ENCODE peak calls at places on chromosome 19, in nine cellular contexts. L, A, D, I, K, Y, M, O and W are unnamed samples.

GRCh38 chr19:3162418-3163229 is 15.9 kb upstream of the S1PR4 start:
- DNase-seq in K (peak; percentile 56), L (no peak), D (no peak), I (no peak), Y (no peak), O (no peak), A (no peak), M (no peak), W (no peak)

GRCh38 chr19:19997656-19998268 is 41.5 kb downstream of the ZNF682 start:
- DNase-seq in D (no peak), L (no peak), I (no peak), K (peak; percentile 20), O (no peak), Y (peak; percentile 26), M (no peak), A (no peak), W (no peak)

GRCh38 chr19:33303791-33304759 is 1.7 kb upstream of the CEBPA start:
- DNase-seq in L (no peak), I (peak; percentile 25), Y (no peak), A (no peak), K (no peak), O (no peak), M (no peak), D (no peak), W (no peak)

GRCh38 chr19:24074720-24075119 is 12.3 kb upstream of the ZNF254 start:
- DNase-seq in A (no peak), K (peak; percentile 62), M (no peak), D (no peak), I (peak; percentile 20), L (no peak), Y (no peak), O (no peak), W (no peak)

GRCh38 chr19:30430206-30430734 is 58.1 kb downstream of the ZNF536 start:
- DNase-seq in Y (no peak), K (no peak), A (no peak), I (no peak), L (no peak), M (no peak), O (no peak), D (no peak), W (no peak)

GRCh38 chr19:47778954-47779351 is 450 bp downstream of the SELENOW start:
- DNase-seq in L (peak; percentile 57), M (no peak), Y (no peak), D (no peak), A (no peak), O (no peak), K (peak; percentile 26), I (peak; percentile 20), W (no peak)

GRCh38 chr19:6286676-6287075 is 6.9 kb upstream of the MLLT1 start:
- DNase-seq in Y (no peak), K (no peak), M (no peak), L (no peak), D (no peak), O (no peak), I (no peak), A (no peak), W (no peak)

GRCh38 chr19:2739602-2740313 is at the start of gene SLC39A3:
- DNase-seq in Y (peak; percentile 97), D (peak; percentile 99), M (peak; percentile 87), I (peak; percentile 99), K (peak; percentile 98), A (peak; percentile 91), L (peak; percentile 98), O (peak; percentile 98), W (peak; percentile 98)

GRCh38 chr19:54029930-54030490 is 33.7 kb downstream of the VSTM1 start:
- DNase-seq in D (peak; percentile 60), O (no peak), A (no peak), K (peak; percentile 73), I (peak; percentile 78), Y (peak; percentile 32), L (peak; percentile 66), M (no peak), W (peak; percentile 27)

GRCh38 chr19:42529248-42529764 is 1.0 kb upstream of the CEACAM1 start:
- DNase-seq in A (no peak), O (no peak), I (peak; percentile 47), K (peak; percentile 52), Y (peak; percentile 53), M (no peak), D (peak; percentile 84), L (peak; percentile 48), W (peak; percentile 3)

GRCh38 chr19:45423589-45424190 is at the start of gene ERCC1:
- DNase-seq in O (peak; percentile 81), Y (peak; percentile 78), D (peak; percentile 96), M (peak; percentile 99), L (peak; percentile 97), I (peak; percentile 95), K (peak; percentile 98), A (no peak), W (peak; percentile 81)

GRCh38 chr19:32201211-32201610 is 144.2 kb upstream of the ZNF507 start:
- DNase-seq in L (no peak), M (no peak), Y (no peak), O (no peak), I (no peak), A (no peak), K (no peak), D (no peak), W (no peak)

GRCh38 chr19:7789447-7789846 is 26.4 kb downstream of the CLEC4M start:
- DNase-seq in I (no peak), D (no peak), Y (no peak), A (no peak), M (no peak), K (no peak), L (no peak), O (no peak), W (no peak)

GRCh38 chr19:8209965-8210659 is 942 bp downstream of the CERS4 start:
- DNase-seq in I (no peak), O (no peak), D (no peak), K (no peak), M (no peak), L (peak; percentile 58), Y (no peak), A (no peak), W (no peak)